ENCODE peak calls at places on chromosomes 16 and 17, in five cellular contexts. A, I, N, M and D are unnamed samples.
A peak's percentile ranks its signal among the peaks of the same experiment; 100 is the strongest.

GRCh38 chr16:85395913-85396878 is 216.9 kb upstream of the GSE1 start:
- DNase-seq in A (no peak), N (no peak), I (peak; percentile 24), M (no peak), D (peak; percentile 75)

GRCh38 chr17:79834575-79835469 is 4.4 kb downstream of the CBX4 start:
- DNase-seq in A (peak; percentile 61), I (no peak), N (peak; percentile 69), M (no peak), D (peak; percentile 84)

GRCh38 chr17:40605301-40605700 is 40.0 kb upstream of the CCR7 start:
- DNase-seq in N (no peak), M (no peak), I (no peak), A (no peak), D (no peak)

GRCh38 chr17:83195330-83196087 is 116.1 kb downstream of the METRNL start:
- DNase-seq in I (no peak), M (no peak), A (no peak), N (no peak), D (no peak)

GRCh38 chr16:70778901-70779309 is 22.1 kb downstream of the VAC14 start:
- DNase-seq in N (peak; percentile 25), M (no peak), A (peak; percentile 87), I (peak; percentile 92), D (peak; percentile 66)

GRCh38 chr17:19768046-19768782 is 20.1 kb upstream of the ALDH3A1 start:
- DNase-seq in N (no peak), A (no peak), I (no peak), M (no peak), D (no peak)

GRCh38 chr16:14187517-14188338 is 116.6 kb downstream of the MRTFB start:
- DNase-seq in M (no peak), A (no peak), I (no peak), N (no peak), D (no peak)

GRCh38 chr17:31269597-31269996 is 27.4 kb downstream of the OMG start:
- DNase-seq in I (peak; percentile 97), A (peak; percentile 53), N (no peak), M (no peak), D (no peak)

GRCh38 chr17:79595956-79596355 is 14.9 kb downstream of the RBFOX3 start:
- DNase-seq in I (no peak), N (no peak), M (no peak), A (no peak), D (no peak)

GRCh38 chr17:77535892-77536291 is 395.1 kb downstream of the SEC14L1 start:
- DNase-seq in N (no peak), A (no peak), M (no peak), I (no peak), D (no peak)

GRCh38 chr16:50699345-50700159 is 6.1 kb downstream of the NOD2 start:
- DNase-seq in I (peak; percentile 12), M (no peak), N (no peak), A (peak; percentile 19), D (no peak)

GRCh38 chr16:10708969-10709368 is 14.2 kb upstream of the TEKT5 start:
- DNase-seq in A (no peak), N (no peak), M (no peak), I (no peak), D (no peak)

GRCh38 chr17:13074026-13074425 is 56.2 kb upstream of the ELAC2 start:
- DNase-seq in M (no peak), A (peak; percentile 5), N (no peak), I (peak; percentile 43), D (no peak)

GRCh38 chr17:43405861-43406260 is 7.1 kb downstream of the ARL4D start:
- DNase-seq in M (no peak), N (no peak), A (no peak), I (no peak), D (no peak)

GRCh38 chr16:11253009-11253994 is 2.7 kb downstream of the SOCS1 start:
- DNase-seq in I (peak; percentile 84), M (no peak), A (no peak), N (peak; percentile 46), D (no peak)

GRCh38 chr17:9444687-9445086 is 130.9 kb downstream of the STX8 start:
- DNase-seq in I (peak; percentile 11), M (no peak), N (no peak), A (no peak), D (no peak)

GRCh38 chr16:78375055-78375679 is 275.7 kb downstream of the WWOX start:
- DNase-seq in A (no peak), N (no peak), I (no peak), M (no peak), D (no peak)

GRCh38 chr16:73504591-73504990 is 456.7 kb upstream of the ZFHX3 start:
- DNase-seq in N (no peak), M (no peak), I (no peak), A (no peak), D (no peak)
- TF ChIP-seq RCOR1 in N (no peak), M (no peak), I (no peak), A (no peak), D (no peak)

DNA sequence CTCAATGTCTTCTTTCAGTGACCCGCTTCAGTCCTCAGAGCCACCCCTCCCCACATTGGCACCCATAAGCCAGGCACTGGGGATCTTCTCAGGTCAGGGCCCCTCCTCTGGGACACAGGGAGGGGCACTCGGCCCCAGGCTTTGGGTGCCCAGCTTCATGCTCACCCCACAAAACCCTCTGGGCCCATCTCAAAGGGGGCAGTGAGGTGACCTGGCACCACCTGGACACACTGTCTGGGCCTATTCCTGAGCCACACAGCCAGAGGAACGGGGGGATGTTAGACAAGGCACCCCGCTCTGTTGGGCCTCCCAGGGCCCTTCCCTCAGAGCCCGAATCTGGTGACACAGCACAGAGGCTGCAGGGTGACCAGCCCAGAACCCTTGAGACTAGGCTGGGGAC is 36.1 kb downstream of the TNFRSF13B start:
- DNase-seq in A (no peak), M (no peak), I (no peak), N (no peak), D (no peak)
- TF ChIP-seq RCOR1 in A (no peak), M (no peak), I (no peak), N (no peak), D (no peak)

DNA sequence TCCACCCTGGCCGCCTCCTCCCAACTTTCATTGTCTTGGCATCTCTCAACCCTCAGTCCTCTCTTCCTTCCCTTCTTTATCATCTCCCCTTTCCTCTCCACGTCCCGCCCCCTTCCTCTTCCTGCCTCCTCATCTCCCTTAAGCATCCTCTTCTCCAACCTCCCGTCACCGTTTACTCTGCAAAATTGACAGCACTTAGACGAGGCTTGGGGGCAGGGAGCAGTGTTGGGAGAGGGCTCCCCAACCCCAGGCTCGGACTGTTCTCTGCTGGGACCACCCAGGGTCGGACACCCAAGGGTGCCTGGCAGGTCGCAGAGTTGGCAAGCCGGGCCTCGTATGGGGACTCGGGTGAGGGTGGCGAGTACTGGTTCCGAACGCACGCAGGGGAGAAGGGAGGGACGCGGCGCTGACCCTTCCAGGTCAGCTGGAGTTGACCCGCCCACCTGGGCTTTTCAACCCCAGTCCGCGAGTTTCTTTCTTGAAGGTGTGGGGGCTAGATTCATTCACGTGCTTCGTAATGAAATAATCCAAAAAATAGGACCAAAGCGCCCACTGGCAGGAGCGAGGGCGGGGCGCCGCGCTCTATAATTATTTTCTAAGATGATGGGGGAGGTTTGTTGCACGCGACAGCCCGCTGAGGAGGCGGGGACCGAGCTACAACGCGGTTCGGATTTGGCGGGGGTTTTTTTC is 775 bp upstream of the PAGR1 start:
- DNase-seq in N (peak; percentile 43), M (no peak), I (no peak), A (no peak), D (no peak)
- TF ChIP-seq RCOR1 in N (no peak), M (no peak), I (no peak), A (no peak), D (no peak)

GRCh38 chr16:1288813-1289479 is 20.5 kb upstream of the UBE2I start:
- DNase-seq in A (no peak), M (no peak), I (no peak), N (no peak), D (no peak)
- TF ChIP-seq RCOR1 in A (no peak), M (no peak), I (no peak), N (no peak), D (no peak)

GRCh38 chr16:57588821-57589220 is 39.6 kb upstream of the ADGRG1 start:
- DNase-seq in M (no peak), N (no peak), A (no peak), I (no peak), D (no peak)

GRCh38 chr16:57579361-57579665 is 36.9 kb downstream of the ADGRG5 start:
- DNase-seq in I (no peak), N (no peak), A (no peak), M (no peak), D (no peak)

GRCh38 chr16:57590654-57591085 is 37.8 kb upstream of the ADGRG1 start:
- DNase-seq in A (peak; percentile 44), M (no peak), N (no peak), I (peak; percentile 80), D (no peak)

GRCh38 chr16:57589374-57589773 is 39.1 kb upstream of the ADGRG1 start:
- DNase-seq in M (peak; percentile 24), I (no peak), N (no peak), A (no peak), D (no peak)

GRCh38 chr16:57585051-57585687 is 42.7 kb downstream of the ADGRG5 start:
- DNase-seq in N (no peak), A (no peak), M (no peak), I (no peak), D (no peak)
- TF ChIP-seq RCOR1 in N (no peak), A (no peak), M (no peak), I (no peak), D (no peak)

DNA sequence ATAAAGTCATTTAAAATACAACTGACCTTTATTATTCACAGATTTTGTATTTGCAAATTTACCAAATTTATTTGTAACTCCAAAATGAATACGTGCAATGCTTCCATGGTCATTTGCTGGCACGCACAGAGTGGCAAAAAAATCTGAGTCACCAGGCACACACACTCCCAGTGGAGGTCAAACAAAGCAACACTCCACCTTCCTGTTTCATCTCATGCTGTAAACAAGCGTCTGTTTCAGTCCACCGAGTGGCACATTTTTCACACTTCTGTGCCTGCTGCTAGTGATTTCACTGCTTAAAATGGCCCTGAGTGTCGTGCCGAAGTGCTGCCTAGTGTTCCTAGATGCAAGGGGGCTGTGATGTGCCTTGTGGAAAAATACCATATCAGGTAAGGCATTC is 17.8 kb upstream of the ITGAE start:
- DNase-seq in N (no peak), M (no peak), I (no peak), A (no peak), D (no peak)
- TF ChIP-seq RCOR1 in N (no peak), M (no peak), I (no peak), A (no peak), D (no peak)

DNA sequence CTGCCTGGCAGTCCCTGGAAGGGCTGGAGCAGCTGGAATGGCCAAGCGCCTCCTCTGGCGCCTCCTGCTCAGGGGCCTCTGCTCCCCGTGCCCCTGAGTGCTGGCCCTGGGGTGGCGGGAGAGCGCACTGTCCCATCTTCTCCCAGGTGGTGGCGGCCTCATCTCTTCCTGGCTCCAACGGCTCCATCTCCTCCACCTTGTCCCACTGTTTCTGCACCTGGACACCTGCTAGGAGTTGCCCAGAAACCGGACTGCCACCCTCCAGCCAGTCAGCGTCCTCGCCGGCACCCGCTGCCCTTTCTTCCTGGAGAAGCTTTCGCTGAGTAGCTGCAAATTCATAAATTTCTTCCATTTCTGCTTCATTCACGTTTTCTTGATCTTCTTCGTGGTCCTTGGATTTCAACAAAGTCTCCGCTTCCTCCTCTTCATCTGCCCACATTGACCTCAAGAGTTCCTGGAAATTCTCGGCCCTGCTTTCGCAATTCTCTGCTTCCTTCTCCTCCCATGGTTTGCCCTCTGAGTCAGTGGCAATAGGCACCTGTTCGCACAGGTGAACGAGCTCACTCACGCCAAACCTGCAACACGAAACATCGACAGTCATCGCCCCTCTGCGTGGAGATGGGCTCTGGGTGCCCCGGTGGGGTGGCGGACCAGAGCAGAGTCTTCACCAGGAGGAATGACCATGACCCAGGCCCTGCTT is 13.7 kb upstream of the NLRC3 start:
- DNase-seq in I (no peak), N (no peak), A (no peak), M (no peak), D (no peak)
- TF ChIP-seq RCOR1 in I (no peak), N (no peak), A (no peak), M (no peak), D (no peak)

GRCh38 chr16:3525951-3526350 is 25.1 kb downstream of the CLUAP1 start:
- DNase-seq in N (no peak), A (no peak), M (no peak), I (no peak), D (no peak)
- TF ChIP-seq RCOR1 in N (no peak), A (no peak), M (no peak), I (no peak), D (no peak)